ENCODE peak calls at places on chromosome 9, in five cellular contexts. D is mucosa of descending colon, Y is stomach, S is H7, J is colonic mucosa. U is an unnamed sample.
A peak's percentile ranks its signal among the peaks of the same experiment; 100 is the strongest.

GRCh38 chr9:99181621-99182020 is 40.1 kb downstream of the ALG2 start:
- DNase-seq in D (no peak), Y (no peak), S (no peak), J (no peak), U (no peak)

GRCh38 chr9:85508616-85509015 is 233.1 kb downstream of the AGTPBP1 start:
- DNase-seq in D (no peak), Y (no peak), S (peak; percentile 68), J (no peak), U (no peak)

GRCh38 chr9:116483622-116484482 is 203.3 kb upstream of the TRIM32 start:
- DNase-seq in D (no peak), Y (no peak), S (no peak), J (no peak), U (no peak)

GRCh38 chr9:98805506-98806272 is 1.8 kb upstream of the GALNT12 start:
- DNase-seq in D (no peak), Y (no peak), S (no peak), J (no peak), U (no peak)

GRCh38 chr9:36818965-36819870 is 214.8 kb downstream of the PAX5 start:
- DNase-seq in D (no peak), Y (no peak), S (peak; percentile 84), J (no peak), U (peak; percentile 55)

GRCh38 chr9:77907581-77907980 is 124.0 kb downstream of the GNAQ start:
- DNase-seq in D (no peak), Y (no peak), S (no peak), J (no peak), U (no peak)

GRCh38 chr9:110545705-110546104 is 33.8 kb downstream of the SVEP1 start:
- DNase-seq in D (no peak), Y (no peak), S (no peak), J (no peak), U (no peak)

GRCh38 chr9:5263568-5264218 is 32.5 kb downstream of the INSL4 start:
- DNase-seq in D (no peak), Y (no peak), S (peak; percentile 13), J (no peak), U (no peak)

GRCh38 chr9:8558176-8558575 is 758.6 kb upstream of the DMAC1 start:
- DNase-seq in D (no peak), Y (no peak), S (no peak), J (no peak), U (no peak)

GRCh38 chr9:69307446-69308216 is 17.4 kb upstream of the ENTREP1 start:
- DNase-seq in D (no peak), Y (no peak), S (peak; percentile 22), J (no peak), U (no peak)

GRCh38 chr9:101462558-101462957 is 27.0 kb upstream of the ALDOB start:
- DNase-seq in D (no peak), Y (no peak), S (peak; percentile 74), J (no peak), U (no peak)

GRCh38 chr9:128892223-128892892 is 10.4 kb downstream of the LRRC8A start:
- DNase-seq in D (peak; percentile 87), Y (peak; percentile 82), S (peak; percentile 47), J (peak; percentile 89), U (peak; percentile 83)

GRCh38 chr9:2857564-2858198 is 13.8 kb upstream of the PUM3 start:
- DNase-seq in D (peak; percentile 41), Y (peak; percentile 60), S (peak; percentile 75), J (peak; percentile 78), U (no peak)

GRCh38 chr9:5910413-5911057 is 19.8 kb downstream of the MLANA start:
- DNase-seq in D (no peak), Y (no peak), S (no peak), J (no peak), U (no peak)

GRCh38 chr9:123542435-123543225 is 186.6 kb downstream of the CRB2 start:
- DNase-seq in D (no peak), Y (no peak), S (no peak), J (no peak), U (no peak)

GRCh38 chr9:93301911-93302525 is 118.1 kb downstream of the WNK2 start:
- DNase-seq in D (peak; percentile 28), Y (peak; percentile 20), S (peak; percentile 57), J (peak; percentile 17), U (peak; percentile 60)

GRCh38 chr9:82599550-82599949 is 463.4 kb downstream of the RASEF start:
- DNase-seq in D (no peak), Y (no peak), S (no peak), J (no peak), U (no peak)

GRCh38 chr9:75911390-75911789 is 20.9 kb downstream of the PCSK5 start:
- DNase-seq in D (no peak), Y (no peak), S (no peak), J (no peak), U (no peak)

GRCh38 chr9:126380447-126380846 is 53.8 kb downstream of the MVB12B start:
- DNase-seq in D (no peak), Y (no peak), S (no peak), J (no peak), U (no peak)

GRCh38 chr9:21392270-21392669 is 7.1 kb upstream of the IFNA2 start:
- DNase-seq in D (no peak), Y (no peak), S (peak; percentile 37), J (no peak), U (no peak)

GRCh38 chr9:78406933-78407332 is 110.0 kb downstream of the PSAT1 start:
- DNase-seq in D (no peak), Y (peak; percentile 74), S (no peak), J (no peak), U (peak; percentile 66)

GRCh38 chr9:71819115-71819739 is 50.9 kb upstream of the CEMIP2 start:
- DNase-seq in D (no peak), Y (peak; percentile 45), S (no peak), J (peak; percentile 53), U (no peak)

GRCh38 chr9:14027114-14027812 is 286.7 kb downstream of the NFIB start:
- DNase-seq in D (peak; percentile 33), Y (peak; percentile 36), S (peak; percentile 16), J (peak; percentile 22), U (peak; percentile 66)

GRCh38 chr9:92350129-92350739 is 24.5 kb downstream of the CENPP start:
- DNase-seq in D (no peak), Y (no peak), S (no peak), J (no peak), U (no peak)

GRCh38 chr9:101235105-101235866 is 149.5 kb downstream of the BAAT start:
- DNase-seq in D (no peak), Y (no peak), S (no peak), J (no peak), U (no peak)

GRCh38 chr9:214488-215448 is at the start of gene DOCK8:
- DNase-seq in D (peak; percentile 85), Y (peak; percentile 83), S (peak; percentile 88), J (peak; percentile 67), U (peak; percentile 94)

GRCh38 chr9:211036-211435 is 3.6 kb upstream of the DOCK8 start:
- DNase-seq in D (no peak), Y (no peak), S (no peak), J (no peak), U (no peak)

GRCh38 chr9:209143-209758 is 5.4 kb upstream of the DOCK8 start:
- DNase-seq in D (no peak), Y (no peak), S (no peak), J (no peak), U (no peak)

GRCh38 chr9:211557-211956 is 3.1 kb upstream of the DOCK8 start:
- DNase-seq in D (no peak), Y (no peak), S (no peak), J (no peak), U (no peak)

GRCh38 chr9:212265-212664 is 2.4 kb upstream of the DOCK8 start:
- DNase-seq in D (no peak), Y (no peak), S (no peak), J (no peak), U (no peak)
- H3K4me3 ChIP-seq in D (no peak overlapping the region), Y (no peak overlapping the region), S (no peak overlapping the region), J (no peak overlapping the region), U (no peak overlapping the region)

GRCh38 chr9:137606734-137607138 is 1.2 kb downstream of the ARRDC1 start:
- DNase-seq in D (peak; percentile 60), Y (peak; percentile 38), S (peak; percentile 57), J (peak; percentile 45), U (no peak)
- H3K4me3 ChIP-seq in D (peak overlapping the region; percentile 74), Y (peak overlapping the region; percentile 62), S (peak overlapping the region; percentile 69), J (peak overlapping the region; percentile 85), U (peak overlapping the region; percentile 67)

GRCh38 chr9:127608104-127608966 is 3.7 kb upstream of the STXBP1 start:
- DNase-seq in D (peak; percentile 80), Y (peak; percentile 81), S (peak; percentile 99), J (peak; percentile 76), U (peak; percentile 91)
- H3K4me3 ChIP-seq in D (no peak overlapping the region), Y (peak overlapping the region; percentile 49), S (peak overlapping the region; percentile 57), J (peak overlapping the region; percentile 32), U (peak overlapping the region; percentile 44)

GRCh38 chr9:122225323-122226141 is 3.2 kb downstream of the LHX6 start:
- DNase-seq in D (no peak), Y (no peak), S (peak; percentile 69), J (no peak), U (no peak)

GRCh38 chr9:122228191-122228905 is 409 bp downstream of the LHX6 start:
- DNase-seq in D (no peak), Y (no peak), S (peak; percentile 80), J (no peak), U (no peak)

GRCh38 chr9:122226142-122226757 is 2.5 kb downstream of the LHX6 start:
- DNase-seq in D (no peak), Y (no peak), S (peak; percentile 81), J (no peak), U (no peak)

GRCh38 chr9:122227576-122227903 is 1.2 kb downstream of the LHX6 start:
- DNase-seq in D (no peak), Y (no peak), S (no peak), J (no peak), U (no peak)

DNA sequence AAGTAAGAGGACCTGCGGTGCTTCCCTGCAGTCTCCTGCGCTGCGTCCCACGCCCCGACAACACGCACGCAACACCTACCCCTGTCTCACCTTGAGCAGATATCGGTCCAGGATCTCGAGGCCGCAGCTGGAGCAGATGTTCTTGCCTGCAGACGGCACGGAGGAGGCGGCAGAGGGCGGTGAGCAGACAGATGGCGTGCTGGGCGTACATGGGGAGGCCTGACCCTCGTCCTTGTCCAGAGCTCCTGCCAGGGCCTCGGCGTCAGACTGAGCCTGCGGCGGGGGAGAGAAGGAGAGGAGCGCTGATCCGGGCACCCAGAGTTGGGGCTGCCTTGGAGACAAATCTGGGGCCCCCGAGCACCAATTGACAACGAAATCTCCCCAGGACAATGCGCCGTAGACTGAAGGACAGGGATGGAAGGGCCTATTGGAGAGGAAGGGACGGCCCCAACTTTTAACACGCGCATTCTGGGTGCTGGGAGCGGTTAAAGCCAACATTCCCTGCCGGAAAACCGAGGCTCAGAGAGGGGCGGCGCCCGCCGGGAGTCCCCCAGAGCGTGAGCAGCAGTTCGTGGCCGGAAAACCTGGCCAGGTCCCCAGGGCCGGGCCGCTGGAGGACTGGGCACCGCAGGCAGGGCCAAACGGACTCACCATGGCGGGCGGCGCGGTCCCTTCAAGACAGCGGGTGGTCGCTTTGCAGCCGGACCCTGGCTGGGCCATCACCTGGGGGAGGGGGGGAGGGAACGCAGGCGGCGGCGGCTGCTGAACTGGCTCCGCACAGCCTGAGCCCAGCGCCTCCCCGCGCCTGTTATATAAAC is 1.8 kb downstream of the LHX6 start:
- DNase-seq in D (no peak), Y (no peak), S (peak; percentile 91), J (no peak), U (no peak)
- H3K4me3 ChIP-seq in D (no peak overlapping the region), Y (peak overlapping the region; percentile 48), S (peak overlapping the region; percentile 17), J (no peak overlapping the region), U (peak overlapping the region; percentile 45)